ENCODE peak calls at places on chromosomes 12 and 14, in four cellular contexts. One of them, this sample, is unnamed.

GRCh38 chr14:91245029-91245428 is 525 bp upstream of the GPR68 start:
- DNase-seq in WTC11: no peak
- DNase-seq in K562: no peak
- DNase-seq in HepG2: no peak
- DNase-seq in this sample: no peak

GRCh38 chr12:15035185-15035584 is 62.3 kb downstream of the PDE6H start:
- DNase-seq in K562: no peak
- DNase-seq in WTC11: no peak
- DNase-seq in HepG2: no peak
- DNase-seq in this sample: no peak

GRCh38 chr12:132481345-132481744 is 8.6 kb upstream of the FBRSL1 start:
- DNase-seq in K562: no peak
- DNase-seq in HepG2: no peak
- DNase-seq in WTC11: no peak
- DNase-seq in this sample: no peak

GRCh38 chr12:69966409-69966808 is 141.4 kb downstream of the MYRFL start:
- DNase-seq in HepG2: peak
- DNase-seq in K562: no peak
- DNase-seq in WTC11: no peak
- DNase-seq in this sample: no peak

GRCh38 chr12:57836442-57837375 is 9.8 kb downstream of the CTDSP2 start:
- DNase-seq in HepG2: no peak
- DNase-seq in K562: no peak
- DNase-seq in WTC11: peak
- DNase-seq in this sample: peak

GRCh38 chr12:80321653-80322052 is 122.4 kb upstream of the PTPRQ start:
- DNase-seq in WTC11: no peak
- DNase-seq in HepG2: peak
- DNase-seq in K562: no peak
- DNase-seq in this sample: no peak

GRCh38 chr12:65472079-65472478 is 193.6 kb downstream of the MSRB3 start:
- DNase-seq in HepG2: no peak
- DNase-seq in WTC11: no peak
- DNase-seq in K562: no peak
- DNase-seq in this sample: no peak

GRCh38 chr14:64841121-64841611 is 38.5 kb downstream of the SPTB start:
- DNase-seq in WTC11: peak
- DNase-seq in HepG2: peak
- DNase-seq in K562: peak
- DNase-seq in this sample: peak

GRCh38 chr14:104433401-104434213 is 146.0 kb upstream of the C14orf180 start:
- DNase-seq in HepG2: no peak
- DNase-seq in WTC11: peak
- DNase-seq in K562: no peak
- DNase-seq in this sample: no peak

GRCh38 chr14:21041676-21042433 is at the start of gene RNASE7:
- DNase-seq in K562: no peak
- DNase-seq in WTC11: no peak
- DNase-seq in HepG2: no peak
- DNase-seq in this sample: no peak

GRCh38 chr14:100644383-100644782 is 57.2 kb upstream of the BEGAIN start:
- DNase-seq in K562: no peak
- DNase-seq in WTC11: no peak
- DNase-seq in HepG2: no peak
- DNase-seq in this sample: no peak

GRCh38 chr12:110317921-110318320 is 36.9 kb downstream of the ATP2A2 start:
- DNase-seq in HepG2: no peak
- DNase-seq in WTC11: no peak
- DNase-seq in K562: no peak
- DNase-seq in this sample: no peak

GRCh38 chr12:57001448-57001906 is 4.9 kb downstream of the ZBTB39 start:
- DNase-seq in HepG2: peak
- DNase-seq in WTC11: peak
- DNase-seq in K562: peak
- DNase-seq in this sample: peak

GRCh38 chr14:95515523-95516517 is 630 bp downstream of the SYNE3 start:
- DNase-seq in K562: peak
- DNase-seq in HepG2: peak
- DNase-seq in WTC11: peak
- DNase-seq in this sample: peak

GRCh38 chr14:72614891-72615410 is 278.9 kb downstream of the DPF3 start:
- DNase-seq in K562: no peak
- DNase-seq in WTC11: no peak
- DNase-seq in HepG2: no peak
- DNase-seq in this sample: no peak

GRCh38 chr14:72616811-72617210 is 277.1 kb downstream of the DPF3 start:
- DNase-seq in K562: no peak
- DNase-seq in WTC11: no peak
- DNase-seq in HepG2: no peak
- DNase-seq in this sample: no peak

GRCh38 chr14:72616294-72616693 is 277.6 kb downstream of the DPF3 start:
- DNase-seq in K562: no peak
- DNase-seq in WTC11: no peak
- DNase-seq in HepG2: no peak
- DNase-seq in this sample: no peak

GRCh38 chr14:72614365-72614764 is 279.5 kb downstream of the DPF3 start:
- DNase-seq in K562: no peak
- DNase-seq in WTC11: no peak
- DNase-seq in HepG2: no peak
- DNase-seq in this sample: no peak

GRCh38 chr14:72615511-72616121 is 278.3 kb downstream of the DPF3 start:
- DNase-seq in WTC11: no peak
- DNase-seq in HepG2: no peak
- DNase-seq in K562: no peak
- DNase-seq in this sample: no peak
- TF ChIP-seq ELF4 in WTC11: no peak
- TF ChIP-seq ELF4 in HepG2: no peak
- TF ChIP-seq ELF4 in K562: no peak
- TF ChIP-seq ELF4 in this sample: no peak

GRCh38 chr12:89768586-89769482 is 60.2 kb upstream of the ATP2B1 start:
- DNase-seq in HepG2: peak
- DNase-seq in WTC11: no peak
- DNase-seq in K562: no peak
- DNase-seq in this sample: peak
- TF ChIP-seq SP1 in HepG2: no peak
- TF ChIP-seq SP1 in WTC11: no peak
- TF ChIP-seq SP1 in K562: no peak
- TF ChIP-seq SP1 in this sample: no peak

DNA sequence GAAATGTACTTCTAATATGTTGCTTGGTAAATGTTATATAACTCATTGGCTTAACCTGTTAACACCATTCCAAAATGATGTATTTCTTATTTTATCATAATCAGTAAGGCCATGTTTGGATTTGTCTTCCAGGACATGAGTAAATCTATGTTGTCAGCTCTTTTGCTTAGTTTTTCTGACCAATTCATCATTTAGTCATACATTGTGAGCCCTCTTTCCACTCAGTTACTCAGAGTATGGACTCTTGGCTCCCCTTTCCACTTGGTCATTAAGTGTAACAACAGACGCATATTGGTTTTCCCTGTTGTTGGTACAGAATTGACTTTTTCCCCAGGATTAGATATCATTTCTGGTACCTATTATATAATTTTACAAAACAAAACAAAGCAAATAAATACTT is 9.0 kb upstream of the CLEC4D start:
- DNase-seq in K562: no peak
- DNase-seq in WTC11: no peak
- DNase-seq in HepG2: no peak
- DNase-seq in this sample: no peak
- TF ChIP-seq ELF4 in K562: no peak
- TF ChIP-seq ELF4 in WTC11: no peak
- TF ChIP-seq ELF4 in HepG2: no peak
- TF ChIP-seq ELF4 in this sample: no peak

GRCh38 chr14:52901357-52901980 is 49.4 kb downstream of the FERMT2 start:
- DNase-seq in WTC11: no peak
- DNase-seq in K562: no peak
- DNase-seq in HepG2: no peak
- DNase-seq in this sample: no peak
- TF ChIP-seq SP1 in WTC11: no peak
- TF ChIP-seq SP1 in K562: no peak
- TF ChIP-seq SP1 in HepG2: no peak
- TF ChIP-seq SP1 in this sample: no peak

DNA sequence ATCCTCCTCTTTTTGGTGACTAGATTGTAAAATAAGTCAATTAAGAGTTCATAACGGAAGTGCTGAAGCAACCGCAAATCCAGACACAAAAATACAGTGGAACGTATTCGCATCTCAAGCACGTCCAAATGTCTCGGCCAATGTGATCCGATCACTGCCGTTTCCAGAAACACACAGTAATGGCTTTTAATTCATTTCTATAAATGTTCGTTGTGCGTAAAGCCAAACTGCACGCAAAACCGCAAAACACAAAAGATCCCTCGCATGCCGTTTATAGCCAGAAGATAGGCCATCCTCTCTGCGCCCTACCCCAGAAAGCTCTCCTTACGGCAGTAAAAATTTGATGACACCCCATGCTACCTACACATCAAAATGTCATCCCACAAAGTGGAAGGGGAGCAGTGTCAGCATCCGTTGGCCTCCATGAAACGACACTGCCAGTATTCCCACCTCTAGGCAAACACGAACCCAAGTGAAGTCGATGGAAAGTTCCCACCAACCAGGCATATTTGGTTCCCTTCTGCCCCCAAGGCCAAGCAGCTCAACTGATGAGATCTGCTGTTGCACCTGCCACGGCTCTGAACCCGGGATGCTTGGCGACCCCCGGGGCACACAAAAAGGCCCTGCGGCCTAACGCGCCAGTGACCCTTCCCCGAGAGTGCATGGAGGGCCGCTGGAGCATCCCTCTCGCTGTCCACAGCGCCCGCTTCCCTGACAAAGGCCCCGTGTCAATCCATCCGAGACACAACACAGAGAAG is 1.4 kb downstream of the HECTD4 start:
- DNase-seq in K562: no peak
- DNase-seq in HepG2: no peak
- DNase-seq in WTC11: peak
- DNase-seq in this sample: peak
- TF ChIP-seq ELF4 in K562: no peak
- TF ChIP-seq ELF4 in HepG2: no peak
- TF ChIP-seq ELF4 in WTC11: no peak
- TF ChIP-seq ELF4 in this sample: no peak

DNA sequence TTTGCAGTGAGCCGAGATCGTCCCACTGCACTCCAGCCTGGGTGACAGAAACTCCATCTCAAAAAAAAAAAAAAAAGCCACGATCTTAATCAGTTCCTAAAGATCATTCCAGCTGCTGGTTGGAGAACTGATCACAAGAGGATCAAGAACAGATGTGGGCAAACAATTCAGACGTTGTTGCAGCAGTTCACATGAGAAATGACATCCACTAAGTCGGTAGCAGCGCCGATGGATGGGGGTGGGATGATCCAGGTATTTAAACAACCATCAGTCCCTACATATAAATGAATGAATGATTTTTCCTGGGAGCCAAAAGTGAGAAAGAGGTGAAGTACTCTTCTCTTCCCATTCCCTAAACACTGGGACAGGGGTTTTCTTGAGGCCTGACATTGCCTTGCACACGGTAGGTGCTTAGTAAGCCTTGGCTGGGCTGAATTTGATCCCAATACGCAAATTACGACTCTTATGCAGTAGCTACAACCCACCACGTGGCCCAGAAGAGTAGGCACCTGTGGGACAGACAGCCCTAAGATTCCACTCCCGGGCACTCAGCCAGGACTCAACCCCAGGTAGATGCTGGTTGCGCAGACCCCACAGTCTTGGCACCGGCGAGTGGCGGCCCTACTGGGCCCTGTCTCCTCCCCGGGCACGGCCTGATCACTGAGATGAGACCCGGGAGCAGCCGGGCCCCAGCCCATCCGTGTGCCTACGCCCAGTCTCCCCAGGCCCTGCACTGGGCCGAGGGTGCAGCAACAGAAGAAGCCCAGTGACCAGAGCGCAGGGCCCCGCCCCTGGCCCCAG is 565 bp downstream of the SPRYD3 start:
- DNase-seq in WTC11: no peak
- DNase-seq in HepG2: no peak
- DNase-seq in K562: no peak
- DNase-seq in this sample: no peak
- TF ChIP-seq SP1 in WTC11: no peak
- TF ChIP-seq SP1 in HepG2: no peak
- TF ChIP-seq SP1 in K562: no peak
- TF ChIP-seq SP1 in this sample: no peak

This sample was measured in HEK293T.